ENCODE peak calls at places on chromosome 2, in ten cellular contexts. E, C, U, A, R, K, F, H, Z and P are unnamed samples.

GRCh38 chr2:33190393-33190937 is 243.7 kb downstream of the LTBP1 start:
- DNase-seq in K (no peak), U (no peak), R (no peak), Z (no peak), C (no peak), E (no peak), F (no peak), A (no peak), H (no peak), P (no peak)

GRCh38 chr2:17309741-17310339 is 208.4 kb downstream of the RAD51AP2 start:
- DNase-seq in R (peak; percentile 69), C (no peak), A (peak; percentile 63), H (peak; percentile 41), F (peak; percentile 11), E (peak; percentile 33), K (no peak), Z (peak; percentile 39), U (no peak), P (peak; percentile 52)

GRCh38 chr2:69720922-69721491 is 20.9 kb upstream of the ANXA4 start:
- DNase-seq in A (no peak), Z (no peak), C (no peak), F (no peak), U (no peak), R (no peak), E (no peak), K (no peak), H (no peak), P (no peak)

GRCh38 chr2:3300224-3300623 is 77.4 kb downstream of the EIPR1 start:
- DNase-seq in H (no peak), C (no peak), U (no peak), K (no peak), R (no peak), F (no peak), A (no peak), E (no peak), Z (no peak), P (no peak)

GRCh38 chr2:185745864-185746859 is 7.6 kb downstream of the FSIP2 start:
- DNase-seq in K (no peak), R (no peak), F (no peak), Z (no peak), C (no peak), U (no peak), H (no peak), E (no peak), A (no peak), P (no peak)

GRCh38 chr2:191612496-191612895 is 65.4 kb upstream of the NABP1 start:
- DNase-seq in F (no peak), R (no peak), Z (no peak), U (no peak), A (no peak), K (peak; percentile 82), C (peak; percentile 96), E (peak; percentile 75), H (no peak), P (peak; percentile 34)

GRCh38 chr2:8089596-8089995 is 592.3 kb upstream of the ID2 start:
- DNase-seq in C (peak; percentile 82), E (no peak), A (no peak), Z (no peak), H (no peak), U (no peak), K (peak; percentile 26), F (no peak), R (no peak), P (no peak)

GRCh38 chr2:74444498-74445318 is 3.0 kb upstream of the RTKN start:
- DNase-seq in R (no peak), A (peak; percentile 1), E (no peak), C (no peak), F (no peak), Z (no peak), K (no peak), U (no peak), H (no peak), P (no peak)